ENCODE peak calls at places on chromosomes 4 and X, in eight cellular contexts. One of them, this sample, is unnamed.
A peak's percentile ranks its signal among the peaks of the same experiment; 100 is the strongest.

GRCh38 chrX:105608745-105609144 is 213.6 kb upstream of the NRK start:
- DNase-seq in spleen: no peak
- DNase-seq in sigmoid colon: no peak
- DNase-seq in ovary: no peak
- DNase-seq in WERI-Rb-1: no peak
- DNase-seq in left lung: no peak
- DNase-seq in IMR-90: no peak
- DNase-seq in fibroblast of lung: peak; percentile 2
- DNase-seq in this sample: peak; percentile 2

GRCh38 chrX:13307041-13307440 is 12.8 kb downstream of the ATXN3L start:
- DNase-seq in spleen: no peak
- DNase-seq in sigmoid colon: no peak
- DNase-seq in ovary: no peak
- DNase-seq in WERI-Rb-1: no peak
- DNase-seq in left lung: no peak
- DNase-seq in IMR-90: no peak
- DNase-seq in fibroblast of lung: no peak
- DNase-seq in this sample: no peak

GRCh38 chr4:138310498-138310897 is 68.3 kb upstream of the SLC7A11 start:
- DNase-seq in spleen: no peak
- DNase-seq in sigmoid colon: no peak
- DNase-seq in ovary: no peak
- DNase-seq in WERI-Rb-1: no peak
- DNase-seq in left lung: no peak
- DNase-seq in IMR-90: peak; percentile 53
- DNase-seq in fibroblast of lung: peak; percentile 61
- DNase-seq in this sample: no peak

GRCh38 chrX:74535211-74535621 is 79.2 kb downstream of the RLIM start:
- DNase-seq in spleen: no peak
- DNase-seq in sigmoid colon: no peak
- DNase-seq in ovary: peak; percentile 36
- DNase-seq in WERI-Rb-1: peak; percentile 37
- DNase-seq in left lung: no peak
- DNase-seq in IMR-90: peak; percentile 71
- DNase-seq in fibroblast of lung: peak; percentile 77
- DNase-seq in this sample: no peak

GRCh38 chrX:82816572-82816971 is 691.5 kb upstream of the POU3F4 start:
- DNase-seq in spleen: no peak
- DNase-seq in sigmoid colon: no peak
- DNase-seq in ovary: no peak
- DNase-seq in WERI-Rb-1: no peak
- DNase-seq in left lung: no peak
- DNase-seq in IMR-90: no peak
- DNase-seq in fibroblast of lung: peak; percentile 3
- DNase-seq in this sample: no peak

GRCh38 chr4:37305984-37306383 is 61.4 kb downstream of the NWD2 start:
- DNase-seq in spleen: no peak
- DNase-seq in sigmoid colon: no peak
- DNase-seq in ovary: no peak
- DNase-seq in WERI-Rb-1: no peak
- DNase-seq in left lung: no peak
- DNase-seq in IMR-90: no peak
- DNase-seq in fibroblast of lung: no peak
- DNase-seq in this sample: no peak

GRCh38 chrX:65451663-65452062 is 82.9 kb downstream of the LAS1L start:
- DNase-seq in spleen: no peak
- DNase-seq in sigmoid colon: no peak
- DNase-seq in ovary: no peak
- DNase-seq in WERI-Rb-1: peak; percentile 13
- DNase-seq in left lung: no peak
- DNase-seq in IMR-90: peak; percentile 33
- DNase-seq in fibroblast of lung: peak; percentile 3
- DNase-seq in this sample: no peak

GRCh38 chrX:103793541-103793932 is 16.9 kb downstream of the PLP1 start:
- DNase-seq in spleen: no peak
- DNase-seq in sigmoid colon: no peak
- DNase-seq in ovary: no peak
- DNase-seq in WERI-Rb-1: no peak
- DNase-seq in left lung: no peak
- DNase-seq in IMR-90: peak; percentile 39
- DNase-seq in fibroblast of lung: no peak
- DNase-seq in this sample: no peak

GRCh38 chr4:120683902-120684540 is 238.5 kb downstream of the PRDM5 start:
- DNase-seq in spleen: no peak
- DNase-seq in sigmoid colon: no peak
- DNase-seq in ovary: no peak
- DNase-seq in WERI-Rb-1: no peak
- DNase-seq in left lung: no peak
- DNase-seq in IMR-90: no peak
- DNase-seq in fibroblast of lung: no peak
- DNase-seq in this sample: no peak

GRCh38 chr4:138659640-138660325 is 355.8 kb upstream of the NOCT start:
- DNase-seq in spleen: no peak
- DNase-seq in sigmoid colon: no peak
- DNase-seq in ovary: no peak
- DNase-seq in WERI-Rb-1: no peak
- DNase-seq in left lung: no peak
- DNase-seq in IMR-90: no peak
- DNase-seq in fibroblast of lung: no peak
- DNase-seq in this sample: no peak

GRCh38 chr4:98939892-98940298 is 11.0 kb upstream of the EIF4E start:
- DNase-seq in spleen: no peak
- DNase-seq in sigmoid colon: no peak
- DNase-seq in ovary: no peak
- DNase-seq in WERI-Rb-1: no peak
- DNase-seq in left lung: no peak
- DNase-seq in IMR-90: peak; percentile 80
- DNase-seq in fibroblast of lung: peak; percentile 83
- DNase-seq in this sample: no peak

GRCh38 chrX:723781-724180 is 93.2 kb downstream of the SHOX start:
- DNase-seq in spleen: no peak
- DNase-seq in sigmoid colon: peak; percentile 2
- DNase-seq in ovary: no peak
- DNase-seq in WERI-Rb-1: no peak
- DNase-seq in left lung: no peak
- DNase-seq in IMR-90: no peak
- DNase-seq in fibroblast of lung: no peak
- DNase-seq in this sample: no peak

GRCh38 chrX:724256-724655 is 93.7 kb downstream of the SHOX start:
- DNase-seq in spleen: no peak
- DNase-seq in sigmoid colon: peak; percentile 11
- DNase-seq in ovary: no peak
- DNase-seq in WERI-Rb-1: no peak
- DNase-seq in left lung: no peak
- DNase-seq in IMR-90: no peak
- DNase-seq in fibroblast of lung: no peak
- DNase-seq in this sample: no peak

GRCh38 chrX:729583-730409 is 99.2 kb downstream of the SHOX start:
- DNase-seq in spleen: no peak
- DNase-seq in sigmoid colon: peak; percentile 32
- DNase-seq in ovary: no peak
- DNase-seq in WERI-Rb-1: no peak
- DNase-seq in left lung: no peak
- DNase-seq in IMR-90: no peak
- DNase-seq in fibroblast of lung: no peak
- DNase-seq in this sample: no peak

DNA sequence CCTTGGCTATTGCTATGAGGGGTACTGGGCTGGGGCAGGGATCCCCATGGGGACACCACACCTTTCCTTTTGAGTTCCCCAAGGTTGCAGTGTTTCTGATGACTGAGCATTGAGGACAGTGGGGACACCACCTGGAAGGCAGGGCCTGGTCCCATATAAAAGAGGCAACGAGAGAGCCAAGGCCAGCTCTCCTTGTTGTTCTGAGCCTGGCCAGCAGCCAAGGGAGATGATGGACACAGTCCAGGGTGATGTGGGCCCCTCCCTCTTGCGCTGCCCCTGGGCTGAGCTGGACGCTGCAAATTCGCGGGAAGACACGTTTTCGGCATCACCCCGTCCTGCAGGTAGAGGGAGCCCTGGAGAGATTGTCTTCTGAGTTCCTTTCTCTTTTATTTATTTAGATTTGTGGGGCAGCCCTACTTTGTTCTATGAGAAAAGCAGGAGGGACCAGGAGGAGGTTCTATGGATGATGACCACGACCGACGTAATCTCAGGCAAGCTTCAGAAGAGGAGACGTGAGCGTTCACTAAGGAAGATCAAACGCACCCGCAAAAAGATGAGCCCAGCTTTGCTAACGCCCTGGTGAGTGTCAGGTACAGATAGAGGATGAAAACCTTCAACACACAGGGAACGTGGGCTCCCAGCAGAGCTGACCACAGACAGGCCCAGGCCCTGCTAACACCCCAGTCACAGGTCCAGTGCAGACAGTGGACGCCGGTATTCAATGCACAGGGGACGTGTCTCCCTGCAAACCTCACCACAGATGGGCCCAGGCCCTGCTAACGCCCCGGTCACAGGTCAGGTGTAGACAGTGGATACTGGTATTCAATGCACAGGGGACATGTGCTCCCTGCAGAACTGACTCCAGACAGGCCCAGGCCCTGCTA is 97.4 kb downstream of the SHOX start:
- DNase-seq in spleen: no peak
- DNase-seq in sigmoid colon: peak; percentile 45
- DNase-seq in ovary: no peak
- DNase-seq in WERI-Rb-1: no peak
- DNase-seq in left lung: no peak
- DNase-seq in IMR-90: no peak
- DNase-seq in fibroblast of lung: no peak
- DNase-seq in this sample: no peak
- H3K9me3 ChIP-seq in spleen: peaks cover 13% of the 10 kb centered on the region
- H3K9me3 ChIP-seq in sigmoid colon: peaks cover 3% of the 10 kb centered on the region
- H3K9me3 ChIP-seq in ovary: no peaks in the 10 kb centered on the region
- H3K9me3 ChIP-seq in WERI-Rb-1: peaks cover 11% of the 10 kb centered on the region
- H3K9me3 ChIP-seq in left lung: no peaks in the 10 kb centered on the region
- H3K9me3 ChIP-seq in IMR-90: peaks cover 29% of the 10 kb centered on the region
- H3K9me3 ChIP-seq in fibroblast of lung: no peaks in the 10 kb centered on the region
- H3K9me3 ChIP-seq in this sample: peaks cover 9% of the 10 kb centered on the region

GRCh38 chr4:186021461-186022167 is 47.3 kb upstream of the TLR3 start:
- DNase-seq in spleen: no peak
- DNase-seq in sigmoid colon: no peak
- DNase-seq in ovary: peak; percentile 35
- DNase-seq in WERI-Rb-1: peak; percentile 74
- DNase-seq in left lung: no peak
- DNase-seq in IMR-90: peak; percentile 20
- DNase-seq in fibroblast of lung: peak; percentile 50
- DNase-seq in this sample: peak; percentile 36
- H3K4me3 ChIP-seq in spleen: peak overlapping the region; percentile 46
- H3K4me3 ChIP-seq in sigmoid colon: peak overlapping the region; percentile 42
- H3K4me3 ChIP-seq in ovary: peak overlapping the region; percentile 6
- H3K4me3 ChIP-seq in WERI-Rb-1: no peak overlapping the region
- H3K4me3 ChIP-seq in left lung: no peak overlapping the region
- H3K4me3 ChIP-seq in IMR-90: no peak overlapping the region
- H3K4me3 ChIP-seq in fibroblast of lung: no peak overlapping the region
- H3K4me3 ChIP-seq in this sample: peak overlapping the region; percentile 27

DNA sequence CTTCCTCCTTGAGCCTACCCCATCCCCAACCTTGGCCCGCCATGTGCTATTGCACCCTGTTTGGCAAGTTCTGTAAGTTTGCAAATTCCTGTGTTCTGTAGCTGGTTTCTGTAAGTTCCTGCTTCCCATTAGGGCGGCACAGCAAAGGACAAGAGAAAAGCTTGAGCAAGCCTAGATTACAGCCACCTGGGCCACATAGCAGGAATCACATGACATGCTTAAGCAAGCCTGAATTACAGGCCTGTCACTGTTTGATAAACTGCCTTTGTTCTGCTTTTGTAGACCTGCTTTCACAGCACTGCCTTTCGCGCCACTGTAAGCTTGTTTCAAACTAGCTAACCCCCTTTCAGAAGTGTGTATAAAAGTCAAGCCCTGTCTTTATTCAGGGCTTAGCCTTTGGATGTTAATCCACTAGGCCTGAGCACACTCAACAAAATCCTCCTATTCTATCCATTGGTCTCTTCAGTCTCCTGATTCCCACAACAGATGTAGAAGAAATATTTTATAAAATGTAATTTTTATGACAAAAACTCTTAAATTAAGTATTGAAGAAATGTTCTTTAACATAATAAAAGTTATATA is 906.8 kb upstream of the NDST4 start:
- DNase-seq in spleen: no peak
- DNase-seq in sigmoid colon: no peak
- DNase-seq in ovary: no peak
- DNase-seq in WERI-Rb-1: no peak
- DNase-seq in left lung: no peak
- DNase-seq in IMR-90: no peak
- DNase-seq in fibroblast of lung: no peak
- DNase-seq in this sample: no peak
- H3K9me3 ChIP-seq in spleen: peaks cover 67% of the 10 kb centered on the region
- H3K9me3 ChIP-seq in sigmoid colon: no peaks in the 10 kb centered on the region
- H3K9me3 ChIP-seq in ovary: peaks cover 4% of the 10 kb centered on the region
- H3K9me3 ChIP-seq in WERI-Rb-1: peaks cover 16% of the 10 kb centered on the region
- H3K9me3 ChIP-seq in left lung: no peaks in the 10 kb centered on the region
- H3K9me3 ChIP-seq in IMR-90: peaks cover 29% of the 10 kb centered on the region
- H3K9me3 ChIP-seq in fibroblast of lung: no peaks in the 10 kb centered on the region
- H3K9me3 ChIP-seq in this sample: peaks cover 59% of the 10 kb centered on the region

DNA sequence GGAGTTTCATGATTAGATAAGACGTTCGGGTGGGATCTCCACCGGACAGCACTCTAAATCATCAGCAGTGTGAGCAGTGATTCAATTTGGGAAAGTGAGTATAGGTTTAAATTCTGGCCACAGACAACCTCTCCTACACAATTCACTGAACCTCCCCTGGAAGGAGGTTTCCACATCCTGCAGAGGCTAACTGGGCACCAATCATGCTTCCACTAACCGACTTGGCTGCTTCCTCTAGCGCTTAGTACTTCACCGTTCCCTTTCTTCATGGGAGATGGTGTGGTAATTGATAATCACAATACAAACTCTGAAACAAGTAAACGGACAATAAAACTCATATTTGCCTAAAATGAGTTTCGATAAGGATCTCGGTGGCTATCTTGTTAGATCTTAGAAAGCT is 5.5 kb downstream of the CXCL9 start:
- DNase-seq in spleen: no peak
- DNase-seq in sigmoid colon: no peak
- DNase-seq in ovary: no peak
- DNase-seq in WERI-Rb-1: no peak
- DNase-seq in left lung: no peak
- DNase-seq in IMR-90: no peak
- DNase-seq in fibroblast of lung: no peak
- DNase-seq in this sample: no peak
- H3K4me3 ChIP-seq in spleen: no peak overlapping the region
- H3K4me3 ChIP-seq in sigmoid colon: no peak overlapping the region
- H3K4me3 ChIP-seq in ovary: no peak overlapping the region
- H3K4me3 ChIP-seq in WERI-Rb-1: no peak overlapping the region
- H3K4me3 ChIP-seq in left lung: no peak overlapping the region
- H3K4me3 ChIP-seq in IMR-90: no peak overlapping the region
- H3K4me3 ChIP-seq in fibroblast of lung: no peak overlapping the region
- H3K4me3 ChIP-seq in this sample: no peak overlapping the region

DNA sequence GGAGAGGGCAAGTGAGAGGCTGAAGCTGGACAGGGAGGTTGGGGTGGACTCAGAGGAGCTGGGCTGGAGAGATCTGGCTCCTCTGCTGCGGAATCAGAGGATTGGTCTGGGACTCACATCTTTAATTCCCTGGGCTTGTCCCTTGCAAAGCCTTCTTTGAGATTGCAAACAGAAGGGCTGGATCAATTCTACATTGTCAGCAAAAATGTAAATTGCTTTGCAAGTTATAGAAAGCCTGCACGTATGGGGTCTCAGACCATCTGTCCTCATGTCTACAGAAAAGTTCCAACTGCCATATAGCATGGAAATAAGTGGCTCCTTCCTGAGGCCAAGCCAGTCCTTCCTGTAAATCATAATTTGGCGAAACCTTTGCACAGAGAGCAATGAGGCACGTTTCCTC is 449.6 kb downstream of the UBE2NL start:
- DNase-seq in spleen: no peak
- DNase-seq in sigmoid colon: no peak
- DNase-seq in ovary: no peak
- DNase-seq in WERI-Rb-1: no peak
- DNase-seq in left lung: no peak
- DNase-seq in IMR-90: no peak
- DNase-seq in fibroblast of lung: no peak
- DNase-seq in this sample: no peak
- H3K9me3 ChIP-seq in spleen: peaks cover 4% of the 10 kb centered on the region
- H3K9me3 ChIP-seq in sigmoid colon: no peaks in the 10 kb centered on the region
- H3K9me3 ChIP-seq in ovary: no peaks in the 10 kb centered on the region
- H3K9me3 ChIP-seq in WERI-Rb-1: no peaks in the 10 kb centered on the region
- H3K9me3 ChIP-seq in left lung: no peaks in the 10 kb centered on the region
- H3K9me3 ChIP-seq in IMR-90: peaks cover 9% of the 10 kb centered on the region
- H3K9me3 ChIP-seq in fibroblast of lung: no peaks in the 10 kb centered on the region
- H3K9me3 ChIP-seq in this sample: no peaks in the 10 kb centered on the region

This sample was measured in heart right ventricle.